ENCODE peak calls at places on chromosomes 13 and 19, in four cellular contexts. V, R, I and C are unnamed samples.

GRCh38 chr13:33123066-33123940 is 107.1 kb downstream of the KL start:
- DNase-seq in R (no peak), I (peak), V (no peak), C (no peak)

GRCh38 chr19:38135150-38135998 is 88.6 kb downstream of the DPF1 start:
- DNase-seq in V (no peak), R (no peak), I (peak), C (no peak)

GRCh38 chr13:112738606-112739005 is 48.8 kb downstream of the ATP11A start:
- DNase-seq in R (no peak), V (no peak), I (no peak), C (no peak)

GRCh38 chr13:113656831-113657671 is 947 bp downstream of the ATP4B start:
- DNase-seq in V (no peak), R (peak), I (no peak), C (no peak)

GRCh38 chr13:51453308-51453958 is 597 bp upstream of the INTS6 start:
- DNase-seq in R (no peak), V (no peak), I (peak), C (no peak)

GRCh38 chr19:39676004-39676403 is 20.3 kb downstream of the LGALS16 start:
- DNase-seq in V (peak), I (no peak), R (no peak), C (no peak)

GRCh38 chr13:98930014-98930625 is 47.7 kb downstream of the DOCK9 start:
- DNase-seq in I (no peak), V (no peak), R (no peak), C (no peak)

GRCh38 chr13:74200081-74200480 is 65.9 kb upstream of the KLF12 start:
- DNase-seq in V (no peak), I (no peak), R (no peak), C (no peak)

GRCh38 chr13:91397595-91397994 is 826 bp upstream of the GPC5 start:
- DNase-seq in I (no peak), R (no peak), V (no peak), C (no peak)

GRCh38 chr13:85347251-85347650 is 452.0 kb downstream of the SLITRK6 start:
- DNase-seq in R (no peak), V (peak), I (no peak), C (no peak)

GRCh38 chr19:13846533-13847032 is 30.4 kb upstream of the NANOS3 start:
- DNase-seq in R (peak), I (peak), V (peak), C (no peak)

GRCh38 chr13:111514646-111515617 is 194.5 kb downstream of the TEX29 start:
- DNase-seq in R (no peak), V (no peak), I (no peak), C (no peak)

GRCh38 chr13:87798536-87798935 is 127.4 kb downstream of the SLITRK5 start:
- DNase-seq in V (no peak), R (no peak), I (no peak), C (no peak)

GRCh38 chr19:46859637-46860124 is 1.1 kb upstream of the ARHGAP35 start:
- DNase-seq in V (peak), I (peak), R (peak), C (no peak)

GRCh38 chr13:32496574-32497160 is 41.9 kb downstream of the N4BP2L2 start:
- DNase-seq in I (no peak), R (no peak), V (no peak), C (no peak)

GRCh38 chr13:68046900-68047299 is 816.8 kb upstream of the PCDH9 start:
- DNase-seq in R (no peak), I (peak), V (no peak), C (no peak)

DNA sequence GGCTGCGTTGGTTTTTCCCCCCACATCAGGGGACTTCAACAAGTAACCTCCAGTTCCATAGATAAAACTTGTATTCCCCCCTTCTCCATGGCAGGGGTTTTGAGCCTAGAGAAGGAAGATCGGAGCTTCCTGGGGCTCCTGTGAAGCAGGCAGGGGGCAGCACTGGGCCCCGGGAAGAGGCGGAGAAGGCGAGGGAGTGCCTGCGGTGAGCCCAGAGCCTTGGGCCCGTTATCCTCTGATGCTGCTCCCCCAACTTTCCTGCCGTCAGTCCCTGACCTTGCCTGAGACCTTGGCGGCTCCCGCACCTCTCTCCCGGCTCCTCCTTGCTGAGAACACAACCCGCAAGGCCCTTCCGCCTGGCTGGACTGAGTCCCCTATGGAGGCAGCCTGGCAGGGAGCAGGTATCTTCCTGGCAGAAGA is 2.5 kb downstream of the LIPE start:
- DNase-seq in V (no peak), I (no peak), R (peak), C (no peak)
- TF ChIP-seq CTCF in V (no peak), I (no peak), R (no peak), C (no peak)

GRCh38 chr19:3343619-3344502 is 22.5 kb upstream of the NFIC start:
- DNase-seq in I (peak), R (peak), V (peak), C (peak)
- TF ChIP-seq CTCF in I (no peak), R (no peak), V (no peak), C (no peak)

GRCh38 chr19:28710278-28710677 is 502.7 kb downstream of the UQCRFS1 start:
- DNase-seq in R (no peak), V (peak), I (peak), C (peak)
- TF ChIP-seq CTCF in R (peak), V (peak), I (peak), C (peak)

GRCh38 chr19:2221918-2222317 is 14.2 kb downstream of the PLEKHJ1 start:
- DNase-seq in R (no peak), I (no peak), V (no peak), C (no peak)
- TF ChIP-seq CTCF in R (no peak), I (no peak), V (peak), C (peak)

GRCh38 chr19:1767464-1767933 is 14.2 kb downstream of the ONECUT3 start:
- DNase-seq in V (peak), I (peak), R (peak), C (no peak)

GRCh38 chr19:1768918-1769644 is 15.8 kb downstream of the ONECUT3 start:
- DNase-seq in I (no peak), R (no peak), V (no peak), C (no peak)

GRCh38 chr19:1769645-1769985 is 16.3 kb downstream of the ONECUT3 start:
- DNase-seq in I (no peak), V (no peak), R (no peak), C (no peak)

GRCh38 chr19:1766800-1767352 is 13.6 kb downstream of the ONECUT3 start:
- DNase-seq in V (no peak), I (peak), R (no peak), C (no peak)

DNA sequence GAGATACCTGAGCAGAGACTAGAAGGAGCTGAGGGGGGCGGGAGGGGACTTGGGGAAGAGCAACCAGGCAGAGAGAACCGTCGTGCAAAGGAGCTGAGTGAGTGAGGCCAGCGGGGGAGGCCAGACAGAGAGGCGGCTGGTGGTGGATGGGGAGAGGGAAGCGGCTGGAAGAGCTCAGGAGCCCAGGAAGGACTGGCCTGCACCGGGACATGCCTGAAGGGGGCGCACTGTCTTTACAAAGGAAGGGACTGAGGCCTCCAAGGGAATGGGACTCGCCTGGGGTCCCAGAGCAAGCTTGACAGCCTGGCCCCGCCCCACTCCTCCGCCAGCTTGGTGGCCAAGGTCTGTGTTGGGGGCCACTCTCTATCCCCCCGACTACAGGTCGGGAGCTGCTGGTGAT is 14.9 kb downstream of the ONECUT3 start:
- DNase-seq in V (no peak), I (no peak), R (no peak), C (no peak)
- TF ChIP-seq CTCF in V (peak), I (no peak), R (no peak), C (peak)

GRCh38 chr19:48739400-48739825 is 997 bp downstream of the RASIP1 start:
- DNase-seq in V (no peak), R (no peak), I (no peak), C (no peak)

GRCh38 chr19:48739835-48740704 is at the start of gene RASIP1:
- DNase-seq in I (no peak), V (no peak), R (no peak), C (no peak)

GRCh38 chr19:48737360-48737998 is 2.9 kb downstream of the RASIP1 start:
- DNase-seq in V (no peak), I (no peak), R (peak), C (no peak)

GRCh38 chr19:48740705-48741030 is 258 bp upstream of the RASIP1 start:
- DNase-seq in I (no peak), R (no peak), V (no peak), C (no peak)

DNA sequence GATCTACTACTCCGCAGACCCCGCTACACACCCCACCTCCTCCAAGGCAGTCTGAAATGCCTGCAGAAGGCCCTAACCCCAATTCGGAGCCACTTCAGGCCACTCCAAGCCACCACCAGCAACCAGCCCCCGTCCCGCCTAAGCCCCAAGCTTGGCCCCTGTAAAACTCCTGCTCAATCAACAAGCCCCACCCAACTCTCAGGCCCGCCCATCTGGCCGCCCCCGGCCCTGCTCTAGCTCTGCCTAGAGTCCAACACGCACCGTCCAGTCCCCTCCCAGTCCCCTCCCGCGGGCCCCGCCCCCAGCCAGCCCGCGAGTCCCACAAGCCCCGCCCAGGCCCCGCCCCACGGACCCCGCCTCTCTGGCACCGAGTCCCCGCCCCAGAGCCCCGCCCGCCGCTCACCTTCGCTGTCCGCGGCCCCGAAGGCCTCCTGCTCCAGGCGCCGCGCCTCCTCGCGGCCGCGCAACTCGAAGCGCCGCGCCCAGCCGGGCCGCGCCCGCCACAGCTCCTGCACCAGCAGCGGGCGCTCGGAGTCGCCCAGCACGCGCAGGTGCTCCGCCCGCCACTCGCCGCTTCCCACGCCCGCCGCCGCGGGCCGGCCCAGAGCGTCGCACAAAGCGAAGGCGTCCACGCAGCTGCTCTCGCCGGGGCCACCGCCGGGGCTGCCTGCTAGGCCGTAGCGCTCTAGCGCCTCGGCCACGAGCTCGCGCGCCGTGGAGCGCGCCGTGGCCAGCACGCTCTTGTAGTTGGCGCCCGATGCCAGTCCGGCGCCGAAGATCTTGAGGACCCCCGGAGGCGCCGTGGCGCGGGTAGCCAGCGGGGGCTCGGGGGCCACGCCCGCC is 1.6 kb downstream of the RASIP1 start:
- DNase-seq in R (peak), V (peak), I (peak), C (no peak)
- TF ChIP-seq CTCF in R (peak), V (peak), I (peak), C (no peak)

GRCh38 chr13:76991796-76992547 is at the start of gene CLN5:
- DNase-seq in I (peak), V (peak), R (peak), C (peak)
- TF ChIP-seq CTCF in I (no peak), V (no peak), R (no peak), C (no peak)

DNA sequence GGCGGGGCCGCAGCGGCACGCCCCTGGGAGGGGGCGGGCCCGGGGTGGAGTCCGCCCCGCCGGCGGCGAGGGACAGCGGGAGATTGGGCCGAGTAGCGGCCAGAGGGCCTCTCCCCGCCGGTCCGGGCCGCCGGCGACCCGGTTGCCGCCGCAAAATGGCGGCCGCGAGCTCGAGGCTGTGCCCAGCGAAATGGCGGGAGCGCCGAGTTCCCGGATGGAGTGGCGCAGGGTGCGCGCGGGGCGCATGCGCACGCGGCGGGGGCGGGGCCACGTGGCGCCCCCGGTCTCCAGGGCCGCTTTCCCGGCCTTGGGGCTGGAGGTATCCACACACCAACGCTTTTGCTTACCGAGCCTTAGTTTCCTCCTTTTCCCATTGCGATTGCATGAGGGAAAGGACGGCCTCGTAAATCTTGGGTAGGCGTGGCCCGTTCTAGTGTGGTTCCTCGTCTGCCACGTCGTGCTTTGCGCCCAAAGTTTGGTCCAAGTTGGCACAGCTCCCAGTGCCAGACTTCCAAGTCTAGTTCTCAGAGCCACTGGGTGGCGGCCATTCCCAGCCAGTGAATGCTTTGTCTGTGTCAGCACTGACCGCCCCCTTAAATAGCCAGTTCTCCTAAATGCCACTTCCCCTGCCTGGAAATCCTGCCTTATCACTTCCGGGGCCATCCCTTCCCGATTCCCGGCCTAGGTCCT is 491 bp downstream of the CIRBP start:
- DNase-seq in R (peak), I (peak), V (peak), C (peak)
- TF ChIP-seq CTCF in R (no peak), I (no peak), V (no peak), C (peak)